ENCODE peak calls at places on chromosomes 3 and 15, in ten cellular contexts. E, M, A, D, I, B, R, N, W and Y are unnamed samples.
A peak's percentile ranks its signal among the peaks of the same experiment; 100 is the strongest.

GRCh38 chr15:71252036-71252898 is 137.0 kb downstream of the THSD4 start:
- DNase-seq in E (no peak), M (no peak), A (peak; percentile 56), D (peak; percentile 72), I (no peak), B (no peak), R (no peak), N (no peak), W (peak; percentile 45), Y (peak; percentile 67)

GRCh38 chr3:68996356-68996995 is 17.0 kb downstream of the EOGT start:
- DNase-seq in E (no peak), M (no peak), A (peak; percentile 84), D (no peak), I (no peak), B (no peak), R (no peak), N (no peak), W (no peak), Y (peak; percentile 92)

GRCh38 chr15:25468611-25469010 is 29.8 kb upstream of the UBE3A start:
- DNase-seq in E (no peak), M (no peak), A (no peak), D (no peak), I (no peak), B (no peak), R (no peak), N (no peak), W (no peak), Y (no peak)

GRCh38 chr15:69826818-69827174 is 270.9 kb downstream of the TLE3 start:
- DNase-seq in E (no peak), M (no peak), A (peak; percentile 31), D (no peak), I (no peak), B (no peak), R (no peak), N (no peak), W (no peak), Y (no peak)

GRCh38 chr15:71278989-71279756 is 163.9 kb downstream of the THSD4 start:
- DNase-seq in E (peak; percentile 86), M (no peak), A (peak; percentile 97), D (peak; percentile 79), I (no peak), B (peak; percentile 37), R (peak; percentile 70), N (peak; percentile 61), W (peak; percentile 48), Y (peak; percentile 89)

GRCh38 chr3:190826018-190826417 is 36.5 kb downstream of the GMNC start:
- DNase-seq in E (no peak), M (no peak), A (no peak), D (no peak), I (no peak), B (no peak), R (no peak), N (no peak), W (no peak), Y (no peak)

GRCh38 chr15:50265620-50266019 is at the start of gene HDC:
- DNase-seq in E (no peak), M (peak; percentile 39), A (no peak), D (no peak), I (no peak), B (no peak), R (no peak), N (no peak), W (no peak), Y (no peak)

GRCh38 chr3:170848294-170848917 is 21.6 kb downstream of the RPL22L1 start:
- DNase-seq in E (no peak), M (no peak), A (peak; percentile 52), D (no peak), I (no peak), B (no peak), R (no peak), N (no peak), W (no peak), Y (no peak)

GRCh38 chr15:75718326-75718725 is 5.7 kb upstream of the CSPG4 start:
- DNase-seq in E (no peak), M (no peak), A (peak; percentile 76), D (peak; percentile 73), I (no peak), B (no peak), R (no peak), N (peak; percentile 51), W (no peak), Y (peak; percentile 30)

GRCh38 chr3:5267253-5267652 is 79.7 kb downstream of the EDEM1 start:
- DNase-seq in E (no peak), M (no peak), A (no peak), D (no peak), I (no peak), B (no peak), R (no peak), N (no peak), W (no peak), Y (no peak)

GRCh38 chr3:170469151-170470062 is 50.7 kb downstream of the CLDN11 start:
- DNase-seq in E (no peak), M (no peak), A (peak; percentile 83), D (peak; percentile 86), I (no peak), B (no peak), R (no peak), N (no peak), W (no peak), Y (no peak)

GRCh38 chr15:66789029-66790025 is 87.3 kb downstream of the SMAD6 start:
- DNase-seq in E (peak; percentile 61), M (peak; percentile 75), A (peak; percentile 81), D (no peak), I (peak; percentile 36), B (peak; percentile 42), R (no peak), N (peak; percentile 38), W (no peak), Y (peak; percentile 27)

GRCh38 chr15:59369597-59369996 is 3.1 kb downstream of the MYO1E start:
- DNase-seq in E (no peak), M (no peak), A (no peak), D (no peak), I (no peak), B (no peak), R (no peak), N (no peak), W (no peak), Y (peak; percentile 71)

GRCh38 chr3:121748638-121749275 is 784 bp downstream of the GOLGB1 start:
- DNase-seq in E (peak; percentile 82), M (peak; percentile 68), A (peak; percentile 50), D (no peak), I (no peak), B (no peak), R (peak; percentile 83), N (peak; percentile 78), W (peak; percentile 66), Y (no peak)

GRCh38 chr3:116920836-116921596 is 211.4 kb downstream of the TUSC7 start:
- DNase-seq in E (no peak), M (no peak), A (peak; percentile 36), D (no peak), I (no peak), B (no peak), R (no peak), N (no peak), W (no peak), Y (no peak)

GRCh38 chr3:72487078-72487765 is 361.0 kb downstream of the SHQ1 start:
- DNase-seq in E (peak; percentile 64), M (peak; percentile 15), A (peak; percentile 85), D (peak; percentile 57), I (peak; percentile 46), B (peak; percentile 77), R (peak; percentile 48), N (peak; percentile 72), W (peak; percentile 65), Y (peak; percentile 58)

GRCh38 chr15:39286706-39287105 is 294.2 kb upstream of the THBS1 start:
- DNase-seq in E (no peak), M (no peak), A (peak; percentile 29), D (no peak), I (no peak), B (no peak), R (no peak), N (no peak), W (no peak), Y (no peak)
- H3K27ac ChIP-seq in E (no peak overlapping the region), M (no peak overlapping the region), A (peak overlapping the region; percentile 90), D (peak overlapping the region; percentile 39), I (no peak overlapping the region), B (no peak overlapping the region), R (no peak overlapping the region), N (no peak overlapping the region), W (no peak overlapping the region), Y (no peak overlapping the region)

GRCh38 chr3:7275396-7275795 is 414.5 kb downstream of the GRM7 start:
- DNase-seq in E (no peak), M (no peak), A (no peak), D (no peak), I (no peak), B (no peak), R (no peak), N (no peak), W (no peak), Y (no peak)
- H3K4me1 ChIP-seq in E (no peaks in the 10 kb centered on the region), M (no peaks in the 10 kb centered on the region), A (no peaks in the 10 kb centered on the region), D (no peaks in the 10 kb centered on the region), I (no peaks in the 10 kb centered on the region), B (no peaks in the 10 kb centered on the region), R (no peaks in the 10 kb centered on the region), N (no peaks in the 10 kb centered on the region), W (no peaks in the 10 kb centered on the region), Y (no peaks in the 10 kb centered on the region)

GRCh38 chr3:9404680-9405079 is 7.3 kb downstream of the SETD5 start:
- DNase-seq in E (no peak), M (no peak), A (no peak), D (no peak), I (no peak), B (no peak), R (no peak), N (no peak), W (no peak), Y (no peak)
- TF ChIP-seq CTCF in E (no peak), M (peak; percentile 17), A (no peak), D (no peak), I (peak; percentile 27), B (no peak), R (no peak), N (no peak), W (no peak), Y (peak; percentile 47)

DNA sequence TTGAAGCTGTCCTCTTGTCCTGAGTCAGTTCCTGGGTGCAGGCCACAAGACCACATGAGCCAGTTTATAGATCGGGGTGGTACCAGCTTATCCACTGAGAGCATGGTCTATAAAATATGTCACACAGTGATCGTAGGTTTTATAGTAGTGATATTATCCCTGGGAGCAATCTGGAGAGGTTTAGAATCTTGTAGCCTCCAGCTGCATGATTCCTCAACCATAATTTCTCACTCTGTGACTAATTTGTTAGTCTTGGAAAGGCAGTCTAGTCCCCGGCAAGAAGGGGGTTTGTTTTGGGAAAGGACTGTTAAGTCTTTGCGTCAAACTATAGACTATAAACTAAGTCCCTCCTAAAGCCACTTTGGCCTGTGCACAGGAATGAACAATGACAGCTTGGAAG is 693.0 kb upstream of the CADM2 start:
- DNase-seq in E (no peak), M (no peak), A (no peak), D (no peak), I (no peak), B (no peak), R (no peak), N (no peak), W (no peak), Y (peak; percentile 4)
- H3K27ac ChIP-seq in E (no peak overlapping the region), M (no peak overlapping the region), A (no peak overlapping the region), D (no peak overlapping the region), I (no peak overlapping the region), B (no peak overlapping the region), R (no peak overlapping the region), N (no peak overlapping the region), W (no peak overlapping the region), Y (no peak overlapping the region)

DNA sequence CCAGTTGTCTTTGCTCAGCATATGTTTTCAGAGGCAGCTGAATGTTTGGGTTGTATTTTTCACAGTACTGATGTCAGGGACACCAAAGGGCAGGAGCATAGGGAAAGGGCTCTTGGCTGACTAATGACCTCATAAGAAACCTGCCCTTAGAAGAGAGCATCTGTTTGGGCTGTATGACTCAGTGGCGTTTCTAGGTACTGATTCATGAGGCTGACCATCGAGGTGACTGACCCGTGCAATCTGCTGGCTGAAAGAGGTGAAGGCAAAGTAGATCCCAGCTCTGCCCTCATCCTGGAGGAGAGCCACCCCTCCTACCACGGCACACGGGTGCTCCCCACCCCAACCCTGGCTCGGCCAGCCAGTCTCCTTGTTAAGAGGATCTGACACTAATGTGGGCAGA is 8.3 kb downstream of the LMCD1 start:
- DNase-seq in E (no peak), M (no peak), A (peak; percentile 98), D (no peak), I (no peak), B (peak; percentile 46), R (no peak), N (no peak), W (peak; percentile 37), Y (no peak)
- H3K4me1 ChIP-seq in E (peaks cover 25% of the 10 kb centered on the region), M (no peaks in the 10 kb centered on the region), A (peaks cover 20% of the 10 kb centered on the region), D (no peaks in the 10 kb centered on the region), I (peaks cover 64% of the 10 kb centered on the region), B (peaks cover 90% of the 10 kb centered on the region), R (peaks cover 11% of the 10 kb centered on the region), N (peaks cover 11% of the 10 kb centered on the region), W (peaks cover 30% of the 10 kb centered on the region), Y (no peaks in the 10 kb centered on the region)